ENCODE peak calls at places on chromosomes 12 and 14, in six cellular contexts. One of them, this sample, is unnamed.

GRCh38 chr12:41293011-41293410 is 104.9 kb downstream of the PDZRN4 start:
- DNase-seq in activated CD4-positive, alpha-beta T cell treated with anti-CD3 and anti-CD28 coated beads, Interleukin-2, amount 50 U/mL, for 48 hours: no peak
- DNase-seq in lower lobe of right lung: no peak
- DNase-seq in SIG-M5: no peak
- DNase-seq in suprapubic skin: no peak
- DNase-seq in fibroblast of the conjunctiva: no peak
- DNase-seq in this sample: no peak

GRCh38 chr12:66235626-66236281 is 46.7 kb downstream of the IRAK3 start:
- DNase-seq in activated CD4-positive, alpha-beta T cell treated with anti-CD3 and anti-CD28 coated beads, Interleukin-2, amount 50 U/mL, for 48 hours: no peak
- DNase-seq in lower lobe of right lung: no peak
- DNase-seq in SIG-M5: no peak
- DNase-seq in suprapubic skin: no peak
- DNase-seq in fibroblast of the conjunctiva: no peak
- DNase-seq in this sample: no peak

GRCh38 chr14:49366416-49366815 is 219.8 kb downstream of the RPS29 start:
- DNase-seq in activated CD4-positive, alpha-beta T cell treated with anti-CD3 and anti-CD28 coated beads, Interleukin-2, amount 50 U/mL, for 48 hours: no peak
- DNase-seq in lower lobe of right lung: no peak
- DNase-seq in SIG-M5: no peak
- DNase-seq in suprapubic skin: no peak
- DNase-seq in fibroblast of the conjunctiva: no peak
- DNase-seq in this sample: no peak

GRCh38 chr14:35248476-35248788 is 43.8 kb upstream of the PSMA6 start:
- DNase-seq in activated CD4-positive, alpha-beta T cell treated with anti-CD3 and anti-CD28 coated beads, Interleukin-2, amount 50 U/mL, for 48 hours: no peak
- DNase-seq in lower lobe of right lung: no peak
- DNase-seq in SIG-M5: no peak
- DNase-seq in suprapubic skin: no peak
- DNase-seq in fibroblast of the conjunctiva: no peak
- DNase-seq in this sample: no peak

GRCh38 chr12:5444520-5444919 is 12.6 kb downstream of the NTF3 start:
- DNase-seq in activated CD4-positive, alpha-beta T cell treated with anti-CD3 and anti-CD28 coated beads, Interleukin-2, amount 50 U/mL, for 48 hours: no peak
- DNase-seq in lower lobe of right lung: no peak
- DNase-seq in SIG-M5: no peak
- DNase-seq in suprapubic skin: no peak
- DNase-seq in fibroblast of the conjunctiva: no peak
- DNase-seq in this sample: no peak

GRCh38 chr14:67940894-67941455 is 121.4 kb downstream of the RAD51B start:
- DNase-seq in activated CD4-positive, alpha-beta T cell treated with anti-CD3 and anti-CD28 coated beads, Interleukin-2, amount 50 U/mL, for 48 hours: no peak
- DNase-seq in lower lobe of right lung: no peak
- DNase-seq in SIG-M5: no peak
- DNase-seq in suprapubic skin: no peak
- DNase-seq in fibroblast of the conjunctiva: peak
- DNase-seq in this sample: no peak

GRCh38 chr14:41222581-41222980 is 384.1 kb upstream of the LRFN5 start:
- DNase-seq in activated CD4-positive, alpha-beta T cell treated with anti-CD3 and anti-CD28 coated beads, Interleukin-2, amount 50 U/mL, for 48 hours: no peak
- DNase-seq in lower lobe of right lung: no peak
- DNase-seq in SIG-M5: no peak
- DNase-seq in suprapubic skin: no peak
- DNase-seq in fibroblast of the conjunctiva: no peak
- DNase-seq in this sample: no peak

GRCh38 chr14:36580141-36580855 is 2.1 kb downstream of the NKX2-8 start:
- DNase-seq in activated CD4-positive, alpha-beta T cell treated with anti-CD3 and anti-CD28 coated beads, Interleukin-2, amount 50 U/mL, for 48 hours: no peak
- DNase-seq in lower lobe of right lung: no peak
- DNase-seq in SIG-M5: no peak
- DNase-seq in suprapubic skin: no peak
- DNase-seq in fibroblast of the conjunctiva: no peak
- DNase-seq in this sample: no peak

GRCh38 chr12:10354502-10354901 is 35.3 kb downstream of the KLRK1 start:
- DNase-seq in activated CD4-positive, alpha-beta T cell treated with anti-CD3 and anti-CD28 coated beads, Interleukin-2, amount 50 U/mL, for 48 hours: no peak
- DNase-seq in lower lobe of right lung: no peak
- DNase-seq in SIG-M5: no peak
- DNase-seq in suprapubic skin: no peak
- DNase-seq in fibroblast of the conjunctiva: no peak
- DNase-seq in this sample: peak

GRCh38 chr12:117141097-117141898 is 42.1 kb upstream of the TESC start:
- DNase-seq in activated CD4-positive, alpha-beta T cell treated with anti-CD3 and anti-CD28 coated beads, Interleukin-2, amount 50 U/mL, for 48 hours: no peak
- DNase-seq in lower lobe of right lung: peak
- DNase-seq in SIG-M5: no peak
- DNase-seq in suprapubic skin: no peak
- DNase-seq in fibroblast of the conjunctiva: no peak
- DNase-seq in this sample: no peak

GRCh38 chr12:34406996-34407300 is 384.7 kb downstream of the ALG10 start:
- DNase-seq in activated CD4-positive, alpha-beta T cell treated with anti-CD3 and anti-CD28 coated beads, Interleukin-2, amount 50 U/mL, for 48 hours: no peak
- DNase-seq in lower lobe of right lung: peak
- DNase-seq in SIG-M5: no peak
- DNase-seq in suprapubic skin: peak
- DNase-seq in fibroblast of the conjunctiva: no peak
- DNase-seq in this sample: no peak

GRCh38 chr12:7154901-7155470 is 24.8 kb downstream of the CLSTN3 start:
- DNase-seq in activated CD4-positive, alpha-beta T cell treated with anti-CD3 and anti-CD28 coated beads, Interleukin-2, amount 50 U/mL, for 48 hours: no peak
- DNase-seq in lower lobe of right lung: no peak
- DNase-seq in SIG-M5: no peak
- DNase-seq in suprapubic skin: no peak
- DNase-seq in fibroblast of the conjunctiva: no peak
- DNase-seq in this sample: no peak

GRCh38 chr12:22262309-22262708 is 72.2 kb downstream of the ST8SIA1 start:
- DNase-seq in activated CD4-positive, alpha-beta T cell treated with anti-CD3 and anti-CD28 coated beads, Interleukin-2, amount 50 U/mL, for 48 hours: no peak
- DNase-seq in lower lobe of right lung: no peak
- DNase-seq in SIG-M5: no peak
- DNase-seq in suprapubic skin: no peak
- DNase-seq in fibroblast of the conjunctiva: no peak
- DNase-seq in this sample: no peak

GRCh38 chr14:51847489-51847796 is 13.0 kb upstream of the GNG2 start:
- DNase-seq in activated CD4-positive, alpha-beta T cell treated with anti-CD3 and anti-CD28 coated beads, Interleukin-2, amount 50 U/mL, for 48 hours: no peak
- DNase-seq in lower lobe of right lung: no peak
- DNase-seq in SIG-M5: no peak
- DNase-seq in suprapubic skin: no peak
- DNase-seq in fibroblast of the conjunctiva: no peak
- DNase-seq in this sample: no peak

GRCh38 chr12:106302401-106303201 is at the start of gene TCP11L2:
- DNase-seq in activated CD4-positive, alpha-beta T cell treated with anti-CD3 and anti-CD28 coated beads, Interleukin-2, amount 50 U/mL, for 48 hours: peak
- DNase-seq in lower lobe of right lung: peak
- DNase-seq in SIG-M5: no peak
- DNase-seq in suprapubic skin: peak
- DNase-seq in fibroblast of the conjunctiva: no peak
- DNase-seq in this sample: peak

GRCh38 chr12:29024117-29024516 is 125.0 kb upstream of the FAR2 start:
- DNase-seq in activated CD4-positive, alpha-beta T cell treated with anti-CD3 and anti-CD28 coated beads, Interleukin-2, amount 50 U/mL, for 48 hours: no peak
- DNase-seq in lower lobe of right lung: no peak
- DNase-seq in SIG-M5: no peak
- DNase-seq in suprapubic skin: no peak
- DNase-seq in fibroblast of the conjunctiva: no peak
- DNase-seq in this sample: no peak

GRCh38 chr12:121996050-121996944 is 25.4 kb upstream of the BCL7A start:
- DNase-seq in activated CD4-positive, alpha-beta T cell treated with anti-CD3 and anti-CD28 coated beads, Interleukin-2, amount 50 U/mL, for 48 hours: no peak
- DNase-seq in lower lobe of right lung: no peak
- DNase-seq in SIG-M5: no peak
- DNase-seq in suprapubic skin: no peak
- DNase-seq in fibroblast of the conjunctiva: no peak
- DNase-seq in this sample: no peak

GRCh38 chr12:12003609-12004008 is 67.1 kb upstream of the BCL2L14 start:
- DNase-seq in activated CD4-positive, alpha-beta T cell treated with anti-CD3 and anti-CD28 coated beads, Interleukin-2, amount 50 U/mL, for 48 hours: no peak
- DNase-seq in lower lobe of right lung: no peak
- DNase-seq in SIG-M5: no peak
- DNase-seq in suprapubic skin: no peak
- DNase-seq in fibroblast of the conjunctiva: no peak
- DNase-seq in this sample: no peak

GRCh38 chr12:131454418-131455217 is 256.3 kb upstream of the SFSWAP start:
- DNase-seq in activated CD4-positive, alpha-beta T cell treated with anti-CD3 and anti-CD28 coated beads, Interleukin-2, amount 50 U/mL, for 48 hours: peak
- DNase-seq in lower lobe of right lung: no peak
- DNase-seq in SIG-M5: no peak
- DNase-seq in suprapubic skin: no peak
- DNase-seq in fibroblast of the conjunctiva: peak
- DNase-seq in this sample: no peak

GRCh38 chr12:6981152-6982052 is 10.7 kb downstream of the EMG1 start:
- DNase-seq in activated CD4-positive, alpha-beta T cell treated with anti-CD3 and anti-CD28 coated beads, Interleukin-2, amount 50 U/mL, for 48 hours: no peak
- DNase-seq in lower lobe of right lung: no peak
- DNase-seq in SIG-M5: no peak
- DNase-seq in suprapubic skin: no peak
- DNase-seq in fibroblast of the conjunctiva: no peak
- DNase-seq in this sample: no peak

GRCh38 chr12:9707356-9707755 is 25.5 kb downstream of the CLECL1 start:
- DNase-seq in activated CD4-positive, alpha-beta T cell treated with anti-CD3 and anti-CD28 coated beads, Interleukin-2, amount 50 U/mL, for 48 hours: no peak
- DNase-seq in lower lobe of right lung: no peak
- DNase-seq in SIG-M5: no peak
- DNase-seq in suprapubic skin: no peak
- DNase-seq in fibroblast of the conjunctiva: no peak
- DNase-seq in this sample: no peak

GRCh38 chr12:60225216-60226000 is 629.6 kb downstream of the SLC16A7 start:
- DNase-seq in activated CD4-positive, alpha-beta T cell treated with anti-CD3 and anti-CD28 coated beads, Interleukin-2, amount 50 U/mL, for 48 hours: no peak
- DNase-seq in lower lobe of right lung: no peak
- DNase-seq in SIG-M5: no peak
- DNase-seq in suprapubic skin: no peak
- DNase-seq in fibroblast of the conjunctiva: no peak
- DNase-seq in this sample: no peak

GRCh38 chr12:1080520-1081223 is 89.6 kb downstream of the ERC1 start:
- DNase-seq in activated CD4-positive, alpha-beta T cell treated with anti-CD3 and anti-CD28 coated beads, Interleukin-2, amount 50 U/mL, for 48 hours: no peak
- DNase-seq in lower lobe of right lung: no peak
- DNase-seq in SIG-M5: no peak
- DNase-seq in suprapubic skin: no peak
- DNase-seq in fibroblast of the conjunctiva: no peak
- DNase-seq in this sample: no peak

This sample was measured in NCI-H146.